ENCODE peak calls at places on chromosomes 16 and 17, in nine cellular contexts. O, J, I, W, B, U, S, X and F are unnamed samples.

GRCh38 chr16:1141201-1141600 is 11.7 kb upstream of the CACNA1H start:
- DNase-seq in O (no peak), J (no peak), I (no peak), W (no peak), B (no peak), U (no peak), S (no peak), X (no peak), F (no peak)

GRCh38 chr17:27554152-27554551 is 76.8 kb upstream of the LGALS9 start:
- DNase-seq in O (no peak), J (no peak), I (no peak), W (no peak), B (no peak), U (no peak), S (no peak), X (no peak), F (no peak)

GRCh38 chr17:41860254-41860931 is 4.8 kb downstream of the KLHL11 start:
- DNase-seq in O (no peak), J (no peak), I (no peak), W (no peak), B (no peak), U (no peak), S (no peak), X (no peak), F (no peak)

GRCh38 chr16:27285676-27286196 is 17.2 kb upstream of the NSMCE1 start:
- DNase-seq in O (no peak), J (no peak), I (no peak), W (no peak), B (no peak), U (no peak), S (no peak), X (no peak), F (no peak)

GRCh38 chr17:45277992-45278391 is 16.1 kb upstream of the SPATA32 start:
- DNase-seq in O (no peak), J (no peak), I (no peak), W (peak), B (no peak), U (peak), S (no peak), X (peak), F (no peak)

GRCh38 chr16:53055603-53056527 is 1.1 kb downstream of the CHD9 start:
- DNase-seq in O (peak), J (peak), I (no peak), W (peak), B (peak), U (no peak), S (peak), X (no peak), F (peak)

GRCh38 chr17:45646288-45646988 is 137.7 kb upstream of the CRHR1 start:
- DNase-seq in O (no peak), J (no peak), I (no peak), W (no peak), B (no peak), U (no peak), S (no peak), X (no peak), F (peak)

GRCh38 chr16:75616541-75617010 is 6.5 kb downstream of the ADAT1 start:
- DNase-seq in O (no peak), J (no peak), I (no peak), W (no peak), B (no peak), U (no peak), S (no peak), X (no peak), F (no peak)

GRCh38 chr17:10295728-10296343 is 77.0 kb downstream of the MYH13 start:
- DNase-seq in O (no peak), J (peak), I (no peak), W (peak), B (no peak), U (no peak), S (peak), X (peak), F (peak)

GRCh38 chr17:30378191-30378796 is 433 bp upstream of the CPD start:
- DNase-seq in O (no peak), J (no peak), I (peak), W (no peak), B (no peak), U (peak), S (no peak), X (peak), F (no peak)

GRCh38 chr16:69108069-69108904 is 2.8 kb downstream of the HAS3 start:
- DNase-seq in O (no peak), J (no peak), I (no peak), W (no peak), B (no peak), U (no peak), S (no peak), X (no peak), F (no peak)

GRCh38 chr16:69106491-69107291 is 1.2 kb downstream of the HAS3 start:
- DNase-seq in O (no peak), J (no peak), I (no peak), W (no peak), B (no peak), U (no peak), S (no peak), X (no peak), F (no peak)

GRCh38 chr16:69108905-69109252 is 3.4 kb downstream of the HAS3 start:
- DNase-seq in O (no peak), J (no peak), I (no peak), W (no peak), B (no peak), U (no peak), S (no peak), X (no peak), F (no peak)

GRCh38 chr16:69105501-69106361 is at the start of gene HAS3:
- DNase-seq in O (peak), J (peak), I (peak), W (peak), B (no peak), U (peak), S (peak), X (peak), F (peak)

GRCh38 chr16:69107311-69107962 is 2.0 kb downstream of the HAS3 start:
- DNase-seq in O (no peak), J (no peak), I (no peak), W (no peak), B (no peak), U (peak), S (no peak), X (peak), F (no peak)
- H3K4me3 ChIP-seq in O (no peak), J (no peak), I (no peak), W (peak), B (peak), U (peak), S (peak), X (no peak), F (no peak)

GRCh38 chr17:40582328-40582901 is 17.1 kb upstream of the CCR7 start:
- DNase-seq in O (no peak), J (no peak), I (peak), W (no peak), B (no peak), U (peak), S (no peak), X (no peak), F (peak)
- H3K4me3 ChIP-seq in O (no peak), J (no peak), I (peak), W (no peak), B (no peak), U (no peak), S (no peak), X (no peak), F (peak)

GRCh38 chr17:59756236-59756818 is 48.9 kb downstream of the VMP1 start:
- DNase-seq in O (no peak), J (no peak), I (no peak), W (peak), B (no peak), U (no peak), S (no peak), X (no peak), F (no peak)
- H3K4me3 ChIP-seq in O (no peak), J (no peak), I (no peak), W (no peak), B (no peak), U (no peak), S (no peak), X (no peak), F (no peak)

DNA sequence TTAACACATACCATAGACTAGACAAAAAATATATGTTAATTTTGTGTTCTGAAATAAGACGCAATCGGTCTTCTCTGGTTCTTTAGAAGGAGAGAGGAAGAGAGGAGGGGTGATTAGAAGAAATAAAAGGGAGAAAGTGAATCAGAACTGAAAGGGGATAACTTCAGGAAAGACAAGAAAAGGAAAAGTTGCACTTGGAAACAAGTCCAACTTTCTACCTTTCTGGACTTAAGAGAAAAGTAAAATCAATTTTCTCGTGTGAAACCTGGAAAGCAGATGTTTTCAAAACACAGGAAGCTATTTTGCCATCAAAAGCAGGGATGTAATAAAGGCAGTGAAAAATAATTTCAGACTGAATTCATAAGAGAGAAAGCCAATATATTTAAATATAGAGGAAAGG is 11.9 kb upstream of the ZFHX3 start:
- DNase-seq in O (no peak), J (peak), I (no peak), W (peak), B (no peak), U (no peak), S (no peak), X (no peak), F (no peak)
- H3K4me3 ChIP-seq in O (no peak), J (no peak), I (no peak), W (peak), B (peak), U (peak), S (no peak), X (no peak), F (no peak)

GRCh38 chr16:8588703-8589292 is 1.5 kb downstream of the TMEM114 start:
- DNase-seq in O (no peak), J (no peak), I (no peak), W (no peak), B (no peak), U (no peak), S (no peak), X (no peak), F (no peak)
- H3K4me3 ChIP-seq in O (no peak), J (no peak), I (no peak), W (no peak), B (no peak), U (no peak), S (peak), X (no peak), F (no peak)

DNA sequence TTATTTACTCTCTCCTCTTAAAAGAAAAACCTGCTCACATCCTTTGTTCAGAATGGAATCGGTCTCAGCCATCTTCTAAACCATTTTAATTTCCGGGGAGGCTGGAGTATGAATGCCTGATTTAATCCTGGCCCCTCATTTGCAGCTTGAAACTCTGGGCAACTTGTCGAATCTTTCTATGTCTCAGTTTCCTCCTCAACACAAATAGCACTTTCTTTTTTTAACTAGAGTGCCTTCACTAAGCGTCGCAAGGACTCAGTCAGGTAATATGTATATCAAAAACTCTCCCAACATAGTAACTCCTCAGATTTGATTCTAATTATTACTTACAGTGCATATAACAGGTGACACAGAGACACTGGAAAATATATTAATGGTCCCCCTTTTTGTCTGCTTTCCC is 18.5 kb downstream of the SNN start:
- DNase-seq in O (no peak), J (peak), I (no peak), W (no peak), B (no peak), U (no peak), S (no peak), X (no peak), F (no peak)
- H3K4me3 ChIP-seq in O (no peak), J (no peak), I (no peak), W (no peak), B (no peak), U (no peak), S (no peak), X (no peak), F (no peak)

GRCh38 chr17:2485970-2486369 is 25.7 kb downstream of the METTL16 start:
- DNase-seq in O (no peak), J (no peak), I (no peak), W (no peak), B (no peak), U (no peak), S (no peak), X (no peak), F (no peak)
- H3K4me3 ChIP-seq in O (no peak), J (no peak), I (no peak), W (no peak), B (no peak), U (no peak), S (no peak), X (no peak), F (no peak)

GRCh38 chr16:72536673-72537435 is 364.9 kb upstream of the PMFBP1 start:
- DNase-seq in O (no peak), J (no peak), I (no peak), W (peak), B (no peak), U (no peak), S (no peak), X (no peak), F (no peak)
- H3K4me3 ChIP-seq in O (no peak), J (no peak), I (no peak), W (no peak), B (no peak), U (no peak), S (no peak), X (no peak), F (no peak)

DNA sequence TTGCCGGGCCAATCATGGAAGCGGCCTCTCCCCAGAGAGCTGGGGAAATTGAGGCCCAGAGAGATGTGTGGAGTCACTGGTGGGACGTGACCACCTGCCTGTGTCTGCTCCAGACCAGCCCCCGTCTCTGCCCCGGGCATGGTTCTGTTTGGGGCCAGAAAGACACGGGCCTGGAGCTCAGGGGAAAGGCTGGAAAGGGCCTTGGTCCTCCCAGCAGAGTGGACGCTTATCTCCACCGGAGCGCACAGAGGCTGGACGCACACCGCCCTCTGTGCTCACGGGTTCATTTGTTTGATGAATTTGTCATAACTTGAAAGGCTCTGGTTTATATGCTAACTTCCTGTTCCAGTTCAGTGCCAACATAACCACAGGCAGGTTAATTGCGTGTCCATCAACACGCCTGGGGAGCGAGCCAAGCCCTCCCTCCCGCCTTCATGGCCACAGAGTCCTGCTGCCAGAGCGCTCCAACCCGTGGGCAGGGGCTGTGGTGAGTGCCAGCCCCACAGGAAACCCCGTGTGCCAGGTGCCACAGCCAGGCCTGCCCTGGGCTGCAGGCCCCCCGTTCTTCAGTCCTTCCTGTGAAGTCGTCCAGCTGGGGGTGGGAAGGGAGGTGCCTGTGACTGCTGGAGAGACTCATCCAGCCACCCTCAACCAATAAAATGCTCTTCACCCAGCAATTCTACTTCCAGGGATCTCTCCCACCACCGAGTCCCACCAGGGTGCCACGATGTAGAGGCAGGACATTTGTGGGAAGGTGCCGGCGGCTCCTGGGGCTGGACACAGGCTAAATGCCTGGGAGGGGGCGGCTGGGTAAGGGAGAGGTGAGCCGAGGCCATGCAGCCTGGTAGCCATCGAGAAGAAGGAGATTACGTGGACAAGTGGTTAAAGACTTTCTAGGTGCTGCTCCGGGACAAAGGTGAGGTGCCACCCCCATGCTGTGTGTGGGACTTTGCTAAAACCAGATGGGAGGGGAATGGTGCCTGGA is 29.4 kb upstream of the BAHCC1 start:
- DNase-seq in O (no peak), J (peak), I (no peak), W (peak), B (no peak), U (peak), S (no peak), X (peak), F (peak)
- H3K4me3 ChIP-seq in O (no peak), J (no peak), I (peak), W (no peak), B (no peak), U (peak), S (no peak), X (no peak), F (no peak)